ENCODE peak calls at places on chromosomes 1 and 21, in nine cellular contexts. R is dorsolateral prefrontal cortex, G is GM12865, M is prostate gland, W is bronchial epithelial cell, P is HFF-Myc, C is adrenal gland, Q is cardiac fibroblast, A is fibroblast of lung. Z is an unnamed sample.

GRCh38 chr1:27521336-27522147 is 31.6 kb upstream of the WASF2 start:
- DNase-seq in R (peak; percentile 84), G (no peak), M (no peak), W (no peak), P (no peak), C (no peak), Q (no peak), A (no peak), Z (no peak)

GRCh38 chr21:33968082-33968997 is 52.7 kb upstream of the ATP5PO start:
- DNase-seq in R (no peak), G (peak; percentile 56), M (no peak), W (peak; percentile 83), P (peak; percentile 53), C (no peak), Q (peak; percentile 80), A (peak; percentile 62), Z (no peak)

GRCh38 chr1:118783095-118783758 is 204.9 kb downstream of the TBX15 start:
- DNase-seq in R (no peak), G (no peak), M (no peak), W (peak; percentile 26), P (no peak), C (no peak), Q (no peak), A (no peak), Z (no peak)

GRCh38 chr1:54919367-54920359 is 32.7 kb upstream of the DHCR24 start:
- DNase-seq in R (no peak), G (no peak), M (no peak), W (no peak), P (no peak), C (no peak), Q (no peak), A (no peak), Z (no peak)

GRCh38 chr1:178031856-178032320 is 62.0 kb upstream of the RASAL2 start:
- DNase-seq in R (peak; percentile 84), G (peak; percentile 66), M (peak; percentile 83), W (peak; percentile 76), P (peak; percentile 86), C (peak; percentile 97), Q (peak; percentile 95), A (peak; percentile 95), Z (peak; percentile 82)

GRCh38 chr1:219898375-219898774 is 30.0 kb downstream of the SLC30A10 start:
- DNase-seq in R (no peak), G (no peak), M (no peak), W (no peak), P (no peak), C (no peak), Q (no peak), A (no peak), Z (no peak)

GRCh38 chr1:26853156-26853555 is 9.8 kb upstream of the SFN start:
- DNase-seq in R (peak; percentile 87), G (peak; percentile 81), M (peak; percentile 94), W (peak; percentile 98), P (peak; percentile 72), C (peak; percentile 92), Q (peak; percentile 88), A (peak; percentile 82), Z (peak; percentile 88)

GRCh38 chr1:113074237-113074636 is 1.2 kb downstream of the LRIG2 start:
- DNase-seq in R (no peak), G (peak; percentile 60), M (no peak), W (peak; percentile 13), P (no peak), C (no peak), Q (peak; percentile 14), A (no peak), Z (no peak)

GRCh38 chr1:84700065-84700464 is 9.8 kb upstream of the SSX2IP start:
- DNase-seq in R (no peak), G (no peak), M (no peak), W (no peak), P (no peak), C (no peak), Q (no peak), A (no peak), Z (no peak)

GRCh38 chr1:1842360-1843146 is 48.3 kb downstream of the GNB1 start:
- DNase-seq in R (no peak), G (peak; percentile 63), M (no peak), W (no peak), P (no peak), C (peak; percentile 55), Q (no peak), A (no peak), Z (no peak)

GRCh38 chr1:231918239-231919015 is 291.8 kb downstream of the DISC1 start:
- DNase-seq in R (no peak), G (peak; percentile 41), M (no peak), W (peak; percentile 80), P (no peak), C (no peak), Q (peak; percentile 57), A (peak; percentile 12), Z (no peak)

GRCh38 chr1:3249236-3249845 is 180.3 kb downstream of the PRDM16 start:
- DNase-seq in R (no peak), G (no peak), M (no peak), W (no peak), P (no peak), C (no peak), Q (no peak), A (no peak), Z (no peak)

GRCh38 chr1:3251810-3252429 is 182.9 kb downstream of the PRDM16 start:
- DNase-seq in R (no peak), G (no peak), M (no peak), W (no peak), P (no peak), C (peak; percentile 71), Q (no peak), A (no peak), Z (no peak)

GRCh38 chr1:3249846-3250501 is 181.0 kb downstream of the PRDM16 start:
- DNase-seq in R (no peak), G (no peak), M (no peak), W (no peak), P (no peak), C (no peak), Q (no peak), A (no peak), Z (no peak)

GRCh38 chr1:3250624-3251023 is 181.6 kb downstream of the PRDM16 start:
- DNase-seq in R (no peak), G (no peak), M (no peak), W (no peak), P (no peak), C (no peak), Q (no peak), A (no peak), Z (no peak)

DNA sequence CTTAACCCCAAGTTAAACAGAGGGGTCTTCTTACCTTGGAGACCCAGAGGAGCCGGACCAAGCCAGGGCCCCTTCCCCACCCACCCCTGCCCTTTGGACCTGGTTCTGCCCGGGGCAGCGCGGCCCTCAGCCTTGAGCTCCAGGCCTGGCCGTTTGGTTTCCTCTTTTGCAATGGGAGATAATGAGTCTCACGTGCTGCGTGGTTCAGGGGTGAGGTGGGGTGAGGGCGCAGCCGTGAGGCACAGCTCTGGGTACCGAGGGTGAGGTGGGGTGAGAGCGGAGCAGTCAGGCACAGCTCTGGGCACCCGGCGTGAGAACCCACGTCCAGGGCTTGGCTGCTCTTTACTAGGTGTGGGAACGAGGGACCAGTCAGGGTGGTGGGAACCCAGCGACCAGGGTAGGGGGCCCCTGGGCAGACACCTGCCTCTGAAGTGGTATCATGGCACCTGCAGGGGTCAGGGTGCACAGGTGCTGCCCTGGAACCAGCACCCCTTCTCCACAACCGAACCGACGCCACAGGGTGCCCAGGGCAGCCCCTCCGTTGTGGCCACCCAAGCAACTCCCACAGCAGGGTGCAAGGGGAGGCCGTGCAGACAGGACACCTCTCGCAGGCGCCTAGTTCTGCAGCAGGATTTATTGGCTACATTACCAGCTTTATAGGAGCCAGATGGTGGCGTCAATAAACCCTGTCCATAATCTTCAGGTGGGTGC is 182.3 kb downstream of the PRDM16 start:
- DNase-seq in R (no peak), G (no peak), M (no peak), W (no peak), P (no peak), C (no peak), Q (no peak), A (no peak), Z (no peak)
- TF ChIP-seq CTCF in R (no peak), G (no peak), M (no peak), W (no peak), P (no peak), C (no peak), Q (no peak), A (no peak), Z (no peak)

DNA sequence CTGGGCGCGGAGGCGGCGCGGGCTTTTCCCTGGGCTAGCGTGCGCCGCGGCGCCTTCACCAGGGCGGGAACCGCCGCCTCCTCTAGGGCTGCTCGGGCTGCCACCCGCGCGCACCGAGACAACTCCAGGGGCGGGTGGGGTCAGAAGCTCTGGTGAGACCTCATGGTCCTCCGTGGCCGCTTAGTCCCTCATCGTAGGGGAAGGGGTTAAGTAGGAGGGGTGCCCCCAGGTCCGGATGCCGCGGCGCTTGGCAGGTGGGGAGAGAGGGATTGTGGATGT is 559 bp downstream of the SERTAD4 start:
- DNase-seq in R (peak; percentile 55), G (no peak), M (no peak), W (no peak), P (no peak), C (no peak), Q (no peak), A (no peak), Z (no peak)
- H3K4me3 ChIP-seq in R (peak overlapping the region; percentile 90), G (no peak overlapping the region), M (peak overlapping the region; percentile 67), W (peak overlapping the region; percentile 66), P (peak overlapping the region; percentile 74), C (no peak overlapping the region), Q (peak overlapping the region; percentile 64), A (peak overlapping the region; percentile 61), Z (peak overlapping the region; percentile 87)

DNA sequence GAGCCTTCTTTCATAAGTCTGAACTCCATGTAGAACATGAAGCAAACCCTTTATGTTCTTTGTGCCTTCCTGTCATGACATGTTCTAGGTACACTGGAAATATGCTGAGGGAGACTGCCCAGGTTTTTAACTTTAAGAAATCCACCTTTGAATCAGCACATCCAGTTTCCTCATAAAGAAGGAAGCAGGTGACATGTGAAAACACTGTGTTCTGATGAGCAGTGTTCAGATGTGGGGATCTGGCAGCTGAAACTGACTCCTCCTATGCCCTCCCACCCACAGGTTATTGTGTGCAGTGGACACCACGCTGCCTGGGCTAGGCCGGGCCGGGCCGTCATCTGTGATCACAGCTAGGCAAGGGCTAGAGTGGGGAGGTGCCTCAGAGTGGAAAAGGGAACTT is 51.1 kb downstream of the CNN3 start:
- DNase-seq in R (no peak), G (peak; percentile 11), M (peak; percentile 82), W (peak; percentile 96), P (no peak), C (no peak), Q (no peak), A (no peak), Z (no peak)
- TF ChIP-seq CTCF in R (no peak), G (no peak), M (no peak), W (no peak), P (no peak), C (no peak), Q (no peak), A (no peak), Z (no peak)

DNA sequence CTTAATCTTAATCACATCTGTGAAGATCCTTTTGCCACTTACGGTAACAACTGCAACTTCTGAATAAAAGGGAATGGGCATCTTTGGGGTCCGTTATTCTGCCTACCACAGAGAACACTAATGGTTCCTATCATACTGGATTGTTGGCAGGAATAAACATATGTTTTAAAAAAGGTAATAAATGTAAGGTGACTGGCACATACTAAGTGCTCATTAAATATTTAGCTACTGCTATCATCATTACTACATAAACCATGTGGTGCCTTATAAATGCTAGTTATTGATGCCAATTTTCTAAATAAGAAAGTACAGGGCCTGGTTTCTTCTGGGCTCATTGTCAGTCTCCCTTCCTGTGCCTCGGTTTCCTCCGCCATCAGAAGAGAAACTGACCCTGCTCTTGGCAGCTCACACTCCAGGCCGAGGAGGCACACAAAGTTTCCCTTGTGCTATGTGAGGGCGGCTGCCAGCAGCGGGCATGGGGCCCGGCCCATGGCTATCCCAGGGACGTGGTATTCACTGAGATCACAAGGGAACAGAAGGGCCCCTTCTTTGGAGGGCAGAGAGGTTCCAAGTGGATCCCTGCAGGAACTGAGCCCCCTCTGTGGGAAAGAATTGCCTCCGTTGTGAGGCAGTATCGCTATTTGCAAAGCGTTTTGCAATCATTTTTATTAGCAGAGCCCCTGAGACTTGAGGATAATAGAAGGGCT is 26.2 kb downstream of the NAV1 start:
- DNase-seq in R (peak; percentile 93), G (no peak), M (no peak), W (no peak), P (no peak), C (no peak), Q (no peak), A (no peak), Z (no peak)
- H3K4me3 ChIP-seq in R (peak overlapping the region; percentile 37), G (no peak overlapping the region), M (no peak overlapping the region), W (no peak overlapping the region), P (no peak overlapping the region), C (no peak overlapping the region), Q (no peak overlapping the region), A (no peak overlapping the region), Z (no peak overlapping the region)